ENCODE peak calls at places on chromosome 11, in seven cellular contexts. One of them, this sample, is unnamed.

GRCh38 chr11:62120466-62120865 is 3.3 kb upstream of the INCENP start:
- DNase-seq in SHP77 treated with DMSO at 0.1 percent for 48 hours: no peak
- DNase-seq in left ventricle myocardium superior: no peak
- DNase-seq in Right ventricle myocardium superior: no peak
- DNase-seq in RWPE1: no peak
- DNase-seq in left colon: no peak
- DNase-seq in activated CD4-positive, alpha-beta T cell treated with anti-CD3 and anti-CD28 coated beads for 48 hours: no peak
- DNase-seq in this sample: no peak

GRCh38 chr11:117625237-117625636 is 171.8 kb downstream of the DSCAML1 start:
- DNase-seq in activated CD4-positive, alpha-beta T cell treated with anti-CD3 and anti-CD28 coated beads for 48 hours: no peak
- DNase-seq in left colon: no peak
- DNase-seq in left ventricle myocardium superior: no peak
- DNase-seq in Right ventricle myocardium superior: no peak
- DNase-seq in RWPE1: no peak
- DNase-seq in SHP77 treated with DMSO at 0.1 percent for 48 hours: no peak
- DNase-seq in this sample: no peak

GRCh38 chr11:130706572-130706971 is 209.7 kb downstream of the SNX19 start:
- DNase-seq in activated CD4-positive, alpha-beta T cell treated with anti-CD3 and anti-CD28 coated beads for 48 hours: no peak
- DNase-seq in SHP77 treated with DMSO at 0.1 percent for 48 hours: no peak
- DNase-seq in left ventricle myocardium superior: no peak
- DNase-seq in RWPE1: no peak
- DNase-seq in left colon: no peak
- DNase-seq in Right ventricle myocardium superior: no peak
- DNase-seq in this sample: no peak

GRCh38 chr11:8019671-8020597 is 32.8 kb downstream of the EIF3F start:
- DNase-seq in left ventricle myocardium superior: peak
- DNase-seq in SHP77 treated with DMSO at 0.1 percent for 48 hours: no peak
- DNase-seq in left colon: no peak
- DNase-seq in activated CD4-positive, alpha-beta T cell treated with anti-CD3 and anti-CD28 coated beads for 48 hours: peak
- DNase-seq in Right ventricle myocardium superior: no peak
- DNase-seq in RWPE1: peak
- DNase-seq in this sample: peak

GRCh38 chr11:88596786-88597185 is 259.2 kb upstream of the CTSC start:
- DNase-seq in Right ventricle myocardium superior: no peak
- DNase-seq in RWPE1: peak
- DNase-seq in left colon: no peak
- DNase-seq in SHP77 treated with DMSO at 0.1 percent for 48 hours: no peak
- DNase-seq in activated CD4-positive, alpha-beta T cell treated with anti-CD3 and anti-CD28 coated beads for 48 hours: no peak
- DNase-seq in left ventricle myocardium superior: no peak
- DNase-seq in this sample: no peak

GRCh38 chr11:122917311-122917710 is 34.8 kb downstream of the JHY start:
- DNase-seq in Right ventricle myocardium superior: no peak
- DNase-seq in left colon: no peak
- DNase-seq in left ventricle myocardium superior: no peak
- DNase-seq in SHP77 treated with DMSO at 0.1 percent for 48 hours: no peak
- DNase-seq in activated CD4-positive, alpha-beta T cell treated with anti-CD3 and anti-CD28 coated beads for 48 hours: no peak
- DNase-seq in RWPE1: peak
- DNase-seq in this sample: no peak

GRCh38 chr11:119972281-119972680 is 165.6 kb downstream of the TRIM29 start:
- DNase-seq in left colon: no peak
- DNase-seq in activated CD4-positive, alpha-beta T cell treated with anti-CD3 and anti-CD28 coated beads for 48 hours: no peak
- DNase-seq in RWPE1: no peak
- DNase-seq in left ventricle myocardium superior: no peak
- DNase-seq in Right ventricle myocardium superior: no peak
- DNase-seq in SHP77 treated with DMSO at 0.1 percent for 48 hours: no peak
- DNase-seq in this sample: no peak

GRCh38 chr11:59528741-59529140 is 17.4 kb downstream of the OR4D9 start:
- DNase-seq in SHP77 treated with DMSO at 0.1 percent for 48 hours: no peak
- DNase-seq in Right ventricle myocardium superior: no peak
- DNase-seq in activated CD4-positive, alpha-beta T cell treated with anti-CD3 and anti-CD28 coated beads for 48 hours: no peak
- DNase-seq in left ventricle myocardium superior: no peak
- DNase-seq in left colon: no peak
- DNase-seq in RWPE1: no peak
- DNase-seq in this sample: no peak

GRCh38 chr11:20477418-20478090 is 90.0 kb downstream of the PRMT3 start:
- DNase-seq in SHP77 treated with DMSO at 0.1 percent for 48 hours: no peak
- DNase-seq in Right ventricle myocardium superior: no peak
- DNase-seq in left colon: no peak
- DNase-seq in activated CD4-positive, alpha-beta T cell treated with anti-CD3 and anti-CD28 coated beads for 48 hours: no peak
- DNase-seq in left ventricle myocardium superior: no peak
- DNase-seq in RWPE1: no peak
- DNase-seq in this sample: no peak

GRCh38 chr11:107741044-107741823 is 29.4 kb upstream of the SLN start:
- DNase-seq in activated CD4-positive, alpha-beta T cell treated with anti-CD3 and anti-CD28 coated beads for 48 hours: peak
- DNase-seq in left ventricle myocardium superior: no peak
- DNase-seq in Right ventricle myocardium superior: no peak
- DNase-seq in RWPE1: no peak
- DNase-seq in SHP77 treated with DMSO at 0.1 percent for 48 hours: no peak
- DNase-seq in left colon: peak
- DNase-seq in this sample: no peak

GRCh38 chr11:134939905-134940304 is 527.9 kb upstream of the B3GAT1 start:
- DNase-seq in left ventricle myocardium superior: peak
- DNase-seq in SHP77 treated with DMSO at 0.1 percent for 48 hours: no peak
- DNase-seq in left colon: no peak
- DNase-seq in activated CD4-positive, alpha-beta T cell treated with anti-CD3 and anti-CD28 coated beads for 48 hours: no peak
- DNase-seq in Right ventricle myocardium superior: no peak
- DNase-seq in RWPE1: no peak
- DNase-seq in this sample: no peak

This sample was measured in T1000.